ENCODE peak calls at places on chromosome 11, in eight cellular contexts. T is fibroblast of gingiva; U is dorsolateral prefrontal cortex; X is midbrain; A is HFF-Myc; K is lower lobe of right lung; M is activated CD4-positive, alpha-beta T cell treated with anti-CD3 and anti-CD28 coated beads, Interleukin-2, amount 10 ng/mL, durations not matched to agents 7 days and 5 days; F is CD4-positive, alpha-beta T cell. W is an unnamed sample.

GRCh38 chr11:117833401-117833891 is 8.9 kb upstream of the FXYD2 start:
- DNase-seq in F (no peak), U (no peak), X (no peak), M (no peak), A (no peak), T (no peak), K (peak), W (no peak)

GRCh38 chr11:69386594-69387408 is 92.8 kb downstream of the MYEOV start:
- DNase-seq in X (no peak), K (no peak), U (no peak), A (no peak), F (no peak), M (no peak), T (no peak), W (peak)

GRCh38 chr11:79006854-79007253 is 432.2 kb upstream of the NARS2 start:
- DNase-seq in K (no peak), T (no peak), X (no peak), M (no peak), F (no peak), U (no peak), A (no peak), W (no peak)

GRCh38 chr11:59992420-59992819 is 24.6 kb upstream of the OOSP4B start:
- DNase-seq in M (no peak), A (no peak), K (no peak), X (no peak), F (no peak), T (no peak), U (no peak), W (no peak)

GRCh38 chr11:777288-778255 is at the start of gene GATD1:
- DNase-seq in K (peak), U (peak), X (peak), M (peak), A (no peak), T (peak), F (peak), W (peak)

GRCh38 chr11:69013009-69013951 is at the start of gene MRGPRF:
- DNase-seq in X (no peak), K (peak), A (peak), F (no peak), U (no peak), T (peak), M (no peak), W (no peak)

GRCh38 chr11:75888391-75888790 is 73.4 kb downstream of the UVRAG start:
- DNase-seq in X (no peak), A (no peak), T (no peak), M (no peak), K (no peak), U (no peak), F (no peak), W (no peak)

GRCh38 chr11:19508166-19508565 is 204.5 kb upstream of the NAV2 start:
- DNase-seq in F (no peak), X (no peak), A (no peak), K (no peak), U (no peak), M (no peak), T (peak), W (no peak)

GRCh38 chr11:63243533-63243932 is at the start of gene SLC22A25:
- DNase-seq in M (no peak), K (peak), A (no peak), T (no peak), U (no peak), F (no peak), X (no peak), W (no peak)

GRCh38 chr11:47152953-47153950 is 23.4 kb downstream of the ARFGAP2 start:
- DNase-seq in F (peak), A (peak), U (peak), K (peak), T (peak), M (peak), X (peak), W (peak)

GRCh38 chr11:9132203-9132878 is 40.9 kb upstream of the SCUBE2 start:
- DNase-seq in K (no peak), F (no peak), U (no peak), X (no peak), A (no peak), M (no peak), T (no peak), W (no peak)

GRCh38 chr11:67627788-67628624 is 1.7 kb downstream of the NUDT8 start:
- DNase-seq in A (no peak), X (no peak), M (no peak), U (peak), F (peak), K (peak), T (no peak), W (no peak)

GRCh38 chr11:727859-728748 is 19.2 kb upstream of the TALDO1 start:
- DNase-seq in A (no peak), M (peak), X (peak), F (peak), K (peak), T (peak), U (peak), W (peak)

GRCh38 chr11:118604566-118604965 is 2.8 kb upstream of the PHLDB1 start:
- DNase-seq in M (no peak), X (no peak), K (no peak), A (no peak), F (no peak), T (no peak), U (no peak), W (no peak)

GRCh38 chr11:127223633-127224032 is 223.1 kb upstream of the KIRREL3 start:
- DNase-seq in X (no peak), M (no peak), F (no peak), T (no peak), A (no peak), K (no peak), U (no peak), W (no peak)

GRCh38 chr11:5252280-5253265 is 2.0 kb downstream of the HBG2 start:
- DNase-seq in K (no peak), A (no peak), F (no peak), X (no peak), T (no peak), M (no peak), U (no peak), W (no peak)

GRCh38 chr11:134412508-134413333 is 679 bp upstream of the B3GAT1 start:
- DNase-seq in F (no peak), T (no peak), K (no peak), M (no peak), A (no peak), U (peak), X (peak), W (no peak)

GRCh38 chr11:59176330-59176729 is 4.4 kb downstream of the DTX4 start:
- DNase-seq in M (no peak), F (no peak), X (no peak), K (no peak), A (no peak), T (no peak), U (no peak), W (no peak)

GRCh38 chr11:24295360-24295759 is 201.5 kb upstream of the LUZP2 start:
- DNase-seq in A (no peak), K (no peak), T (no peak), U (no peak), M (no peak), X (no peak), F (no peak), W (no peak)

GRCh38 chr11:128852327-128853023 is 14.6 kb downstream of the KCNJ1 start:
- DNase-seq in T (no peak), X (no peak), K (no peak), A (no peak), M (no peak), U (no peak), F (no peak), W (no peak)